ENCODE peak calls at places on chromosomes 6 and 20, in six cellular contexts. V is left ventricle myocardium inferior; I is mammary epithelial cell; Z is CD8-positive, alpha-beta memory T cell; F is colonic mucosa; C is AG04450. X is an unnamed sample.

GRCh38 chr6:130978660-130979396 is 84.2 kb downstream of the EPB41L2 start:
- DNase-seq in I (no peak), F (no peak), Z (no peak), C (no peak), V (no peak), X (no peak)

GRCh38 chr6:157638779-157639178 is 184.3 kb upstream of the SNX9 start:
- DNase-seq in Z (no peak), F (no peak), C (no peak), I (no peak), V (no peak), X (no peak)

GRCh38 chr6:167750956-167751358 is 75.8 kb upstream of the AFDN start:
- DNase-seq in Z (no peak), I (peak), F (peak), C (no peak), V (peak), X (peak)

GRCh38 chr6:57822896-57823358 is 505.5 kb downstream of the PRIM2 start:
- DNase-seq in F (no peak), I (no peak), Z (no peak), V (no peak), C (no peak), X (no peak)

GRCh38 chr20:32132911-32133549 is 23.5 kb downstream of the TM9SF4 start:
- DNase-seq in F (no peak), V (no peak), Z (no peak), C (no peak), I (no peak), X (no peak)

GRCh38 chr6:41455818-41456217 is 90.4 kb upstream of the FOXP4 start:
- DNase-seq in V (no peak), I (no peak), F (no peak), Z (no peak), C (no peak), X (no peak)

GRCh38 chr6:111663692-111664564 is 58.2 kb upstream of the TRAF3IP2 start:
- DNase-seq in C (no peak), V (peak), I (no peak), Z (no peak), F (no peak), X (no peak)

GRCh38 chr6:166344240-166344639 is 1.9 kb upstream of the SFT2D1 start:
- DNase-seq in Z (no peak), V (no peak), C (no peak), F (no peak), I (no peak), X (no peak)

GRCh38 chr6:26175428-26176181 is 88.4 kb downstream of the HFE start:
- DNase-seq in I (peak), F (peak), V (no peak), Z (peak), C (no peak), X (no peak)

GRCh38 chr6:15659181-15659580 is 3.6 kb downstream of the DTNBP1 start:
- DNase-seq in Z (no peak), V (no peak), F (no peak), I (no peak), C (no peak), X (no peak)

GRCh38 chr6:15662246-15663056 is at the start of gene DTNBP1:
- DNase-seq in Z (peak), C (no peak), F (peak), I (peak), V (peak), X (no peak)

GRCh38 chr6:15661815-15662245 is 998 bp downstream of the DTNBP1 start:
- DNase-seq in Z (no peak), I (no peak), F (no peak), C (no peak), V (no peak), X (no peak)

GRCh38 chr6:15665237-15665636 is 2.4 kb upstream of the DTNBP1 start:
- DNase-seq in I (no peak), F (no peak), C (no peak), Z (no peak), V (no peak), X (no peak)

GRCh38 chr6:15663057-15663638 is 320 bp upstream of the DTNBP1 start:
- DNase-seq in Z (no peak), I (no peak), C (peak), V (no peak), F (no peak), X (no peak)
- H3K27ac ChIP-seq in Z (peak), I (no peak), C (no peak), V (peak), F (peak), X (no peak)

GRCh38 chr6:50330347-50330746 is 280.6 kb upstream of the DEFB112 start:
- DNase-seq in Z (no peak), C (no peak), F (no peak), V (no peak), I (no peak), X (no peak)

GRCh38 chr6:50333696-50334095 is 284.0 kb upstream of the DEFB112 start:
- DNase-seq in V (no peak), C (no peak), Z (no peak), F (no peak), I (peak), X (no peak)

GRCh38 chr6:50330963-50331362 is 281.2 kb upstream of the DEFB112 start:
- DNase-seq in Z (no peak), V (no peak), I (no peak), C (no peak), F (no peak), X (no peak)
- H3K27ac ChIP-seq in Z (no peak), V (no peak), I (no peak), C (no peak), F (no peak), X (no peak)

GRCh38 chr6:142891454-142891853 is 53.5 kb downstream of the HIVEP2 start:
- DNase-seq in C (no peak), I (no peak), V (no peak), F (no peak), Z (no peak), X (no peak)
- H3K27ac ChIP-seq in C (no peak), I (no peak), V (no peak), F (no peak), Z (no peak), X (no peak)

DNA sequence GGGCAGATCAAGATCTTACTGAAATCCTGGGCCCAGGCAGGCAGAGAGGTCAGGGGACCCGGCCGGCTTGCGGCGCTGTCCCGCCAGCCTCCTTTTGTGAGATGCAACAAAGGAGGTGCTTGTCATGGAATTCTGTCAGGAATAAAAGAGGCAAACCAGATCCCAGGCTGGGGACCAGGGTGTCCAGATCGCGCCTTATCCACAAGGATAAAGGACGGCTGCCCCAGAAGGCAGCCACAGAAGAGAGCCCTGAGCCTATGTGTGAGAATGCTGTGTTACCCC is 42.6 kb upstream of the CDH22 start:
- DNase-seq in F (no peak), I (no peak), Z (no peak), C (no peak), V (no peak), X (no peak)
- H3K27ac ChIP-seq in F (no peak), I (no peak), Z (peak), C (peak), V (no peak), X (no peak)

GRCh38 chr6:66772785-66773184 is 1065.8 kb upstream of the EYS start:
- DNase-seq in Z (no peak), F (no peak), C (no peak), I (no peak), V (peak), X (no peak)

GRCh38 chr6:66771626-66772025 is 1064.6 kb upstream of the EYS start:
- DNase-seq in Z (no peak), C (no peak), V (no peak), I (no peak), F (no peak), X (no peak)
- H3K27ac ChIP-seq in Z (no peak), C (no peak), V (no peak), I (no peak), F (no peak), X (no peak)

GRCh38 chr6:107399927-107400326 is 59.4 kb downstream of the PDSS2 start:
- DNase-seq in Z (no peak), V (no peak), F (no peak), C (no peak), I (no peak), X (no peak)
- H3K27ac ChIP-seq in Z (no peak), V (no peak), F (no peak), C (no peak), I (no peak), X (no peak)

X was measured in epithelial cell of prostate.